ENCODE peak calls at places on chromosomes 12 and 14, in eight cellular contexts. One of them, this sample, is unnamed.

GRCh38 chr12:66352197-66352596 is 49.9 kb downstream of the HELB start:
- DNase-seq in AG09309: no peak
- DNase-seq in endodermal cell: peak
- DNase-seq in tibial artery: no peak
- DNase-seq in esophagus muscularis mucosa: no peak
- DNase-seq in mucosa of descending colon: no peak
- DNase-seq in AG04450: no peak
- DNase-seq in lung: no peak
- DNase-seq in this sample: no peak

GRCh38 chr14:90275820-90276219 is 19.5 kb downstream of the PSMC1 start:
- DNase-seq in AG04450: no peak
- DNase-seq in AG09309: no peak
- DNase-seq in lung: no peak
- DNase-seq in mucosa of descending colon: no peak
- DNase-seq in esophagus muscularis mucosa: no peak
- DNase-seq in tibial artery: no peak
- DNase-seq in endodermal cell: no peak
- DNase-seq in this sample: no peak

GRCh38 chr12:88897723-88898122 is 317.5 kb upstream of the KITLG start:
- DNase-seq in AG09309: no peak
- DNase-seq in endodermal cell: no peak
- DNase-seq in esophagus muscularis mucosa: no peak
- DNase-seq in AG04450: no peak
- DNase-seq in lung: no peak
- DNase-seq in mucosa of descending colon: no peak
- DNase-seq in tibial artery: no peak
- DNase-seq in this sample: no peak

GRCh38 chr12:70774055-70774454 is 136.8 kb upstream of the PTPRB start:
- DNase-seq in tibial artery: no peak
- DNase-seq in esophagus muscularis mucosa: no peak
- DNase-seq in lung: no peak
- DNase-seq in endodermal cell: no peak
- DNase-seq in mucosa of descending colon: no peak
- DNase-seq in AG09309: no peak
- DNase-seq in AG04450: no peak
- DNase-seq in this sample: peak

GRCh38 chr14:32044454-32044853 is 32.6 kb upstream of the ARHGAP5 start:
- DNase-seq in AG09309: no peak
- DNase-seq in mucosa of descending colon: no peak
- DNase-seq in esophagus muscularis mucosa: no peak
- DNase-seq in AG04450: no peak
- DNase-seq in endodermal cell: no peak
- DNase-seq in tibial artery: no peak
- DNase-seq in lung: no peak
- DNase-seq in this sample: no peak

GRCh38 chr12:2023365-2023764 is 19.1 kb upstream of the DCP1B start:
- DNase-seq in AG04450: no peak
- DNase-seq in AG09309: no peak
- DNase-seq in tibial artery: no peak
- DNase-seq in endodermal cell: peak
- DNase-seq in lung: no peak
- DNase-seq in mucosa of descending colon: no peak
- DNase-seq in esophagus muscularis mucosa: no peak
- DNase-seq in this sample: no peak

GRCh38 chr12:66149702-66150398 is 19.3 kb upstream of the LLPH start:
- DNase-seq in mucosa of descending colon: peak
- DNase-seq in endodermal cell: peak
- DNase-seq in lung: peak
- DNase-seq in esophagus muscularis mucosa: no peak
- DNase-seq in tibial artery: no peak
- DNase-seq in AG09309: no peak
- DNase-seq in AG04450: no peak
- DNase-seq in this sample: no peak

GRCh38 chr12:91529829-91530228 is 347.2 kb upstream of the DCN start:
- DNase-seq in AG09309: no peak
- DNase-seq in tibial artery: no peak
- DNase-seq in lung: no peak
- DNase-seq in mucosa of descending colon: no peak
- DNase-seq in esophagus muscularis mucosa: no peak
- DNase-seq in AG04450: no peak
- DNase-seq in endodermal cell: no peak
- DNase-seq in this sample: no peak

GRCh38 chr14:74955229-74955999 is at the start of gene PGF:
- DNase-seq in AG09309: no peak
- DNase-seq in lung: peak
- DNase-seq in mucosa of descending colon: peak
- DNase-seq in esophagus muscularis mucosa: no peak
- DNase-seq in endodermal cell: peak
- DNase-seq in tibial artery: peak
- DNase-seq in AG04450: no peak
- DNase-seq in this sample: no peak

GRCh38 chr14:103137721-103138482 is 14.6 kb downstream of the TNFAIP2 start:
- DNase-seq in endodermal cell: no peak
- DNase-seq in tibial artery: peak
- DNase-seq in AG04450: no peak
- DNase-seq in lung: no peak
- DNase-seq in AG09309: no peak
- DNase-seq in mucosa of descending colon: peak
- DNase-seq in esophagus muscularis mucosa: no peak
- DNase-seq in this sample: no peak

GRCh38 chr12:115859231-115859630 is 418.3 kb downstream of the MED13L start:
- DNase-seq in mucosa of descending colon: no peak
- DNase-seq in AG04450: no peak
- DNase-seq in AG09309: no peak
- DNase-seq in lung: no peak
- DNase-seq in endodermal cell: no peak
- DNase-seq in tibial artery: no peak
- DNase-seq in esophagus muscularis mucosa: no peak
- DNase-seq in this sample: no peak

GRCh38 chr14:20118795-20119194 is 8.3 kb downstream of the OR4K17 start:
- DNase-seq in AG04450: no peak
- DNase-seq in lung: no peak
- DNase-seq in AG09309: no peak
- DNase-seq in tibial artery: no peak
- DNase-seq in mucosa of descending colon: no peak
- DNase-seq in esophagus muscularis mucosa: no peak
- DNase-seq in endodermal cell: no peak
- DNase-seq in this sample: no peak

GRCh38 chr14:53956427-53957201 is at the start of gene BMP4:
- DNase-seq in esophagus muscularis mucosa: no peak
- DNase-seq in lung: peak
- DNase-seq in mucosa of descending colon: peak
- DNase-seq in AG04450: no peak
- DNase-seq in endodermal cell: peak
- DNase-seq in tibial artery: peak
- DNase-seq in AG09309: no peak
- DNase-seq in this sample: no peak

DNA sequence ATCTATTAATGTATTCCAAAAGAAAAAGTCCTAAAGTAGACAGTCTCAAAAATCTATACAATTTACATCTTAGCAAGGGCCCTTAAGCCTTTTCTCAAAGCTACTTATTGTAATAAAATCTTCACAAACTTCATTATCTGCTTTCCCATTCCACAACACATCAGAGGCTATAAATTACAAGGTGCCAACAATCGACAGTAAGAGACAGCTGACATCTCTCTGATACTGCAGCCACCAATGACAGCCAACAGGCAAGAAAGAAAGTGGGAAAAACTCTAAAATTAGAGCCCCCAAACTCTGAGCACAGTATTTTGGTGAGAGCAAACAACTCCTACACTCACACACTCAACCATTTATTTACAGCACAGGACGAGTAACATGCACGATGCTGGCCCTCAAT is 2.2 kb downstream of the ANGEL1 start:
- DNase-seq in endodermal cell: no peak
- DNase-seq in lung: no peak
- DNase-seq in mucosa of descending colon: no peak
- DNase-seq in esophagus muscularis mucosa: peak
- DNase-seq in tibial artery: no peak
- DNase-seq in AG04450: no peak
- DNase-seq in AG09309: no peak
- DNase-seq in this sample: no peak
- H3K4me3 ChIP-seq in endodermal cell: peak
- H3K4me3 ChIP-seq in lung: no peak
- H3K4me3 ChIP-seq in mucosa of descending colon: no peak
- H3K4me3 ChIP-seq in esophagus muscularis mucosa: peak
- H3K4me3 ChIP-seq in tibial artery: peak
- H3K4me3 ChIP-seq in AG04450: no peak
- H3K4me3 ChIP-seq in AG09309: no peak
- H3K4me3 ChIP-seq in this sample: no peak

GRCh38 chr12:109304485-109304884 is 4.6 kb downstream of the FOXN4 start:
- DNase-seq in AG09309: no peak
- DNase-seq in mucosa of descending colon: no peak
- DNase-seq in endodermal cell: no peak
- DNase-seq in tibial artery: no peak
- DNase-seq in lung: no peak
- DNase-seq in esophagus muscularis mucosa: no peak
- DNase-seq in AG04450: no peak
- DNase-seq in this sample: no peak

GRCh38 chr12:109305547-109305946 is 3.5 kb downstream of the FOXN4 start:
- DNase-seq in mucosa of descending colon: no peak
- DNase-seq in AG04450: no peak
- DNase-seq in endodermal cell: no peak
- DNase-seq in tibial artery: no peak
- DNase-seq in lung: no peak
- DNase-seq in esophagus muscularis mucosa: no peak
- DNase-seq in AG09309: no peak
- DNase-seq in this sample: no peak

GRCh38 chr12:109301643-109302176 is 7.4 kb downstream of the FOXN4 start:
- DNase-seq in AG04450: no peak
- DNase-seq in mucosa of descending colon: no peak
- DNase-seq in AG09309: no peak
- DNase-seq in lung: no peak
- DNase-seq in esophagus muscularis mucosa: no peak
- DNase-seq in tibial artery: no peak
- DNase-seq in endodermal cell: no peak
- DNase-seq in this sample: no peak

GRCh38 chr12:109302358-109302757 is 6.7 kb downstream of the FOXN4 start:
- DNase-seq in AG04450: no peak
- DNase-seq in esophagus muscularis mucosa: no peak
- DNase-seq in lung: no peak
- DNase-seq in mucosa of descending colon: no peak
- DNase-seq in endodermal cell: no peak
- DNase-seq in tibial artery: no peak
- DNase-seq in AG09309: no peak
- DNase-seq in this sample: no peak

DNA sequence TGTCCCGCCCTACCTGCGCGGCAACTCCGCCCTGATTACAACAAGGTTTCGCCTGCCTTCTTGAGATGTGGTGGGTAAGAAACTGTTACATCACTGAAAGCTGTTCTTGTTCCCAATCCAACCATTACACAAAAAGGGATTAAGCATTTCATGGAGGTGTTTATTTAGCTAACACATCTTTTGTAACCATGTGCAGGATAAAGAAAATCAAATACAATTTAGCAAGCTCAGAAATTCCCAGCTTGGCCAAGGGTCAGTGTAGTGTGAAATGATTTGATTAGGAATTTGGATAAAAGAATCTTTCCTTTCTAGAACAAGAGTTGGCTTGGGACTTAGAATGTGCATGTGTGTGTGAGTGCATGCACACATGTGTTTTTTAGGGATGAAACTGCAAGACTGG is 6.3 kb downstream of the FOXN4 start:
- DNase-seq in endodermal cell: no peak
- DNase-seq in AG04450: no peak
- DNase-seq in AG09309: no peak
- DNase-seq in esophagus muscularis mucosa: no peak
- DNase-seq in mucosa of descending colon: no peak
- DNase-seq in lung: no peak
- DNase-seq in tibial artery: no peak
- DNase-seq in this sample: no peak
- TF ChIP-seq CTCF in endodermal cell: no peak
- TF ChIP-seq CTCF in AG04450: no peak
- TF ChIP-seq CTCF in AG09309: no peak
- TF ChIP-seq CTCF in esophagus muscularis mucosa: no peak
- TF ChIP-seq CTCF in mucosa of descending colon: no peak
- TF ChIP-seq CTCF in lung: no peak
- TF ChIP-seq CTCF in tibial artery: no peak
- TF ChIP-seq CTCF in this sample: no peak

GRCh38 chr14:64542839-64543207 is 2.3 kb downstream of the HSPA2 start:
- DNase-seq in AG09309: no peak
- DNase-seq in AG04450: no peak
- DNase-seq in mucosa of descending colon: no peak
- DNase-seq in lung: no peak
- DNase-seq in endodermal cell: no peak
- DNase-seq in tibial artery: no peak
- DNase-seq in esophagus muscularis mucosa: no peak
- DNase-seq in this sample: no peak
- H3K4me3 ChIP-seq in AG09309: peak
- H3K4me3 ChIP-seq in AG04450: peak
- H3K4me3 ChIP-seq in mucosa of descending colon: no peak
- H3K4me3 ChIP-seq in lung: no peak
- H3K4me3 ChIP-seq in endodermal cell: peak
- H3K4me3 ChIP-seq in tibial artery: peak
- H3K4me3 ChIP-seq in esophagus muscularis mucosa: peak
- H3K4me3 ChIP-seq in this sample: peak

GRCh38 chr12:23950775-23951391 is 1.4 kb upstream of the SOX5 start:
- DNase-seq in endodermal cell: no peak
- DNase-seq in AG04450: no peak
- DNase-seq in AG09309: no peak
- DNase-seq in tibial artery: no peak
- DNase-seq in mucosa of descending colon: no peak
- DNase-seq in lung: no peak
- DNase-seq in esophagus muscularis mucosa: no peak
- DNase-seq in this sample: no peak

GRCh38 chr12:23954332-23954731 is 4.9 kb upstream of the SOX5 start:
- DNase-seq in mucosa of descending colon: no peak
- DNase-seq in esophagus muscularis mucosa: no peak
- DNase-seq in tibial artery: no peak
- DNase-seq in endodermal cell: no peak
- DNase-seq in lung: no peak
- DNase-seq in AG09309: no peak
- DNase-seq in AG04450: no peak
- DNase-seq in this sample: no peak

GRCh38 chr12:23950011-23950774 is 723 bp upstream of the SOX5 start:
- DNase-seq in esophagus muscularis mucosa: no peak
- DNase-seq in AG09309: no peak
- DNase-seq in mucosa of descending colon: no peak
- DNase-seq in tibial artery: peak
- DNase-seq in AG04450: no peak
- DNase-seq in lung: no peak
- DNase-seq in endodermal cell: peak
- DNase-seq in this sample: no peak

GRCh38 chr12:23949212-23950010 is at the start of gene SOX5:
- DNase-seq in mucosa of descending colon: no peak
- DNase-seq in lung: peak
- DNase-seq in tibial artery: peak
- DNase-seq in endodermal cell: peak
- DNase-seq in AG04450: peak
- DNase-seq in AG09309: no peak
- DNase-seq in esophagus muscularis mucosa: no peak
- DNase-seq in this sample: peak

DNA sequence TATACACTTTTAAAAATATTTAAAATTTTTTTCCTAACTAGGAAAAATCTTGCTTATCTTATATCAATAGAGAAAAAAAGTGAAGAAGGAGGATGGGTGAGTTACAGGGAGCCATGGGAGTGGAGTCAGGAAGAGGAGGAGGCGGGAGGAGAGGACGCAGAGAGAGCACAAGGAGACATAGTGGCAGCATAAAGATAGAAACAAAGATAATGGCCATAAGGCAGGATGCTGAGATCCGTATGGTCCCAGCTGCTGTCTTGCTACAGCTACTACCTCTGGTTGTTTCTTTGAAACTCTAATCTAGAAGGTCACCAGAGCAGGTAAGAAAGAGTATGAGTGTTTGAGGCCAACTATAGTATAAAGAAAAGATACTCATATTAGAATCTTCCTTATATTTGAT is 2.6 kb upstream of the SOX5 start:
- DNase-seq in endodermal cell: no peak
- DNase-seq in lung: no peak
- DNase-seq in tibial artery: no peak
- DNase-seq in AG04450: no peak
- DNase-seq in mucosa of descending colon: no peak
- DNase-seq in esophagus muscularis mucosa: no peak
- DNase-seq in AG09309: no peak
- DNase-seq in this sample: no peak
- TF ChIP-seq CTCF in endodermal cell: no peak
- TF ChIP-seq CTCF in lung: no peak
- TF ChIP-seq CTCF in tibial artery: no peak
- TF ChIP-seq CTCF in AG04450: no peak
- TF ChIP-seq CTCF in mucosa of descending colon: no peak
- TF ChIP-seq CTCF in esophagus muscularis mucosa: no peak
- TF ChIP-seq CTCF in AG09309: no peak
- TF ChIP-seq CTCF in this sample: no peak

This sample was measured in epithelial cell of proximal tubule.